ENCODE peak calls at places on chromosomes 2 and 18, in six cellular contexts. U, P, J, X, F and L are unnamed samples.
A peak's percentile ranks its signal among the peaks of the same experiment; 100 is the strongest.

GRCh38 chr2:240903191-240904060 is 2.7 kb upstream of the CROCC2 start:
- DNase-seq in J (no peak), F (no peak), U (no peak), P (no peak), X (no peak), L (no peak)

GRCh38 chr18:2903006-2903405 is 56.2 kb downstream of the EMILIN2 start:
- DNase-seq in J (no peak), X (no peak), F (peak; percentile 91), P (no peak), U (peak; percentile 76), L (no peak)

GRCh38 chr2:46535360-46535759 is 56.0 kb downstream of the TMEM247 start:
- DNase-seq in F (no peak), U (no peak), J (no peak), P (no peak), X (no peak), L (no peak)

GRCh38 chr2:240619506-240620148 is 5.7 kb upstream of the GPR35 start:
- DNase-seq in X (no peak), U (no peak), J (no peak), P (peak; percentile 22), F (no peak), L (no peak)

GRCh38 chr18:22542400-22542835 is 124.7 kb upstream of the CTAGE1 start:
- DNase-seq in P (no peak), J (no peak), F (peak; percentile 79), X (no peak), U (no peak), L (no peak)

GRCh38 chr2:113178891-113179290 is 5.1 kb downstream of the PSD4 start:
- DNase-seq in J (no peak), U (no peak), F (no peak), P (no peak), X (no peak), L (no peak)

GRCh38 chr2:68824831-68825230 is 46.4 kb downstream of the BMP10 start:
- DNase-seq in F (peak; percentile 62), P (no peak), J (no peak), U (no peak), X (no peak), L (peak; percentile 18)

GRCh38 chr2:73914667-73915066 is 12.0 kb upstream of the DGUOK start:
- DNase-seq in X (no peak), U (no peak), J (no peak), F (no peak), P (peak; percentile 2), L (no peak)

GRCh38 chr2:111900859-111901258 is 2.5 kb downstream of the MERTK start:
- DNase-seq in P (peak; percentile 68), X (no peak), U (peak; percentile 36), F (peak; percentile 60), J (no peak), L (no peak)

GRCh38 chr18:55634545-55634944 is 46.6 kb upstream of the TCF4 start:
- DNase-seq in P (no peak), F (peak; percentile 75), X (no peak), J (no peak), U (no peak), L (no peak)

GRCh38 chr2:191295088-191295487 is 49.9 kb downstream of the MYO1B start:
- DNase-seq in X (no peak), F (no peak), P (no peak), U (no peak), J (no peak), L (no peak)

GRCh38 chr2:197708331-197708730 is 3.2 kb downstream of the MARS2 start:
- DNase-seq in P (no peak), U (no peak), F (peak; percentile 88), X (no peak), J (no peak), L (no peak)
- H3K4me3 ChIP-seq in P (peak overlapping the region; percentile 96), U (peak overlapping the region; percentile 93), F (peak overlapping the region; percentile 96), X (no peak overlapping the region), J (no peak overlapping the region), L (no peak overlapping the region)

GRCh38 chr18:36149514-36150289 is 20.0 kb downstream of the ELP2 start:
- DNase-seq in F (no peak), J (no peak), X (no peak), P (no peak), U (no peak), L (no peak)
- H3K27me3 ChIP-seq in F (no peaks in the 10 kb centered on the region), J (no peaks in the 10 kb centered on the region), X (no peaks in the 10 kb centered on the region), P (no peaks in the 10 kb centered on the region), U (no peaks in the 10 kb centered on the region), L (no peaks in the 10 kb centered on the region)

GRCh38 chr2:213232649-213233437 is 51.4 kb upstream of the SPAG16 start:
- DNase-seq in F (no peak), J (no peak), X (no peak), P (peak; percentile 52), U (no peak), L (no peak)
- H3K4me1 ChIP-seq in F (peaks cover 16% of the 10 kb centered on the region), J (no peaks in the 10 kb centered on the region), X (no peaks in the 10 kb centered on the region), P (peaks cover 6% of the 10 kb centered on the region), U (no peaks in the 10 kb centered on the region), L (peaks cover 41% of the 10 kb centered on the region)

DNA sequence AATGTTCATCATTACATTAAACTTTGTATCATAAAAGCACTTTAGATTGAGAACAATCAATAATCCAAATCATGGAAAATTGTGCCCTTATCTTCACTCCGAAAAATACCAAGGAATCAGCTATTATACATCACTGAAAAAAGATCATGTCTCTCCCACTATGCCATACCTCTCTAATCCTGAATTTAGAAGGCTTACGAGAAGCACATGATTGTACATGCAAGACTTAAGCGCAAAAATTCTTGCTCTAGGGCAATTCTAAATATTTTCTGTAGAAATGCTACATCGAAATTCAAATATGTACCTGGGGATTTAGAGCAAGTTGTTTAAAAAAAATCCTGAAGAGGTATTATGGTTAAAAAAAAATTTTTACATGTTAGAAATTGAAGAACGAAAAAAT is 1.3 kb downstream of the CYTIP start:
- DNase-seq in J (no peak), P (no peak), X (no peak), F (no peak), U (no peak), L (no peak)
- H3K4me3 ChIP-seq in J (no peak overlapping the region), P (no peak overlapping the region), X (no peak overlapping the region), F (no peak overlapping the region), U (no peak overlapping the region), L (no peak overlapping the region)

GRCh38 chr2:120452131-120452530 is 106.2 kb downstream of the INHBB start:
- DNase-seq in U (no peak), F (no peak), J (no peak), X (no peak), P (no peak), L (no peak)
- H3K27me3 ChIP-seq in U (no peaks in the 10 kb centered on the region), F (no peaks in the 10 kb centered on the region), J (no peaks in the 10 kb centered on the region), X (no peaks in the 10 kb centered on the region), P (peaks cover 19% of the 10 kb centered on the region), L (no peaks in the 10 kb centered on the region)

GRCh38 chr2:237964578-237965404 is 2.0 kb upstream of the UBE2F start:
- DNase-seq in U (no peak), P (no peak), J (no peak), F (peak; percentile 76), X (no peak), L (no peak)
- H3K4me1 ChIP-seq in U (peaks cover 26% of the 10 kb centered on the region), P (no peaks in the 10 kb centered on the region), J (peaks cover 18% of the 10 kb centered on the region), F (peaks cover 19% of the 10 kb centered on the region), X (peaks cover 11% of the 10 kb centered on the region), L (peaks cover 16% of the 10 kb centered on the region)

DNA sequence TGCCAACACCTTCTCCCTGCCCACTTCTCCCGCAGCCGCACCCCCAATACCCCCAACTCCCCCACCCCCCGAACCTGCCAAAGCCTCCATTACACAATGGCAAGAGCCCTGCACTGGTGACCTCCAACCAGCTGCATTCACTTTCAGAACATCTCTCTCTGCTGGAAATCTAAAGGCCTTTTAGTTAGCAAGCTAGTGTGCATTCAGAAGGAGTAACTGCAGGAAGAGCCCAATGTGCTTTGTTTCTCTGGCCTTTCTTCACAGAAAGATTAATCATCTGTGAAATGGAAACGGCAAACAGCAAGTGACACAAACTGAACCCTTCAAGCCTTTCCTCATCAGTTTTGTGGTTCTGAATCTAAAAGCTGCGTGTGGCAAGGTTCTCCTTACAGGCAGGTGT is 124.2 kb downstream of the OLA1 start:
- DNase-seq in P (peak; percentile 67), X (no peak), F (no peak), U (no peak), J (no peak), L (no peak)
- H3K4me3 ChIP-seq in P (no peak overlapping the region), X (no peak overlapping the region), F (no peak overlapping the region), U (no peak overlapping the region), J (no peak overlapping the region), L (no peak overlapping the region)